ENCODE peak calls at places on chromosomes 1 and 21, in five cellular contexts. One of them, this sample, is unnamed.

GRCh38 chr1:156848461-156849150 is 10.3 kb downstream of the INSRR start:
- DNase-seq in NCI-H1694: no peak
- DNase-seq in fibroblast of the aortic adventitia: no peak
- DNase-seq in EL: no peak
- DNase-seq in naive B cell: no peak
- DNase-seq in this sample: peak

GRCh38 chr1:60937720-60938119 is 144.6 kb upstream of the NFIA start:
- DNase-seq in NCI-H1694: no peak
- DNase-seq in naive B cell: no peak
- DNase-seq in EL: no peak
- DNase-seq in fibroblast of the aortic adventitia: no peak
- DNase-seq in this sample: no peak

GRCh38 chr1:8458607-8459006 is 140.7 kb downstream of the SLC45A1 start:
- DNase-seq in fibroblast of the aortic adventitia: no peak
- DNase-seq in naive B cell: peak
- DNase-seq in EL: no peak
- DNase-seq in NCI-H1694: no peak
- DNase-seq in this sample: no peak

GRCh38 chr1:234730110-234730509 is 120.1 kb upstream of the IRF2BP2 start:
- DNase-seq in NCI-H1694: no peak
- DNase-seq in EL: no peak
- DNase-seq in fibroblast of the aortic adventitia: no peak
- DNase-seq in naive B cell: no peak
- DNase-seq in this sample: no peak

GRCh38 chr1:58848818-58849411 is 65.1 kb upstream of the JUN start:
- DNase-seq in NCI-H1694: peak
- DNase-seq in EL: peak
- DNase-seq in naive B cell: no peak
- DNase-seq in fibroblast of the aortic adventitia: peak
- DNase-seq in this sample: peak

GRCh38 chr1:186577201-186577600 is 103.0 kb downstream of the PTGS2 start:
- DNase-seq in fibroblast of the aortic adventitia: no peak
- DNase-seq in EL: no peak
- DNase-seq in NCI-H1694: no peak
- DNase-seq in naive B cell: no peak
- DNase-seq in this sample: no peak

GRCh38 chr1:41360074-41361027 is 883 bp upstream of the FOXO6 start:
- DNase-seq in NCI-H1694: no peak
- DNase-seq in naive B cell: no peak
- DNase-seq in fibroblast of the aortic adventitia: no peak
- DNase-seq in EL: no peak
- DNase-seq in this sample: no peak

GRCh38 chr1:236421022-236421421 is 26.9 kb downstream of the EDARADD start:
- DNase-seq in NCI-H1694: no peak
- DNase-seq in EL: peak
- DNase-seq in naive B cell: no peak
- DNase-seq in fibroblast of the aortic adventitia: no peak
- DNase-seq in this sample: no peak

GRCh38 chr1:16145030-16145987 is 10.6 kb downstream of the EPHA2 start:
- DNase-seq in fibroblast of the aortic adventitia: peak
- DNase-seq in naive B cell: no peak
- DNase-seq in EL: peak
- DNase-seq in NCI-H1694: no peak
- DNase-seq in this sample: peak

GRCh38 chr21:15659768-15660423 is 69.9 kb upstream of the USP25 start:
- DNase-seq in naive B cell: no peak
- DNase-seq in EL: peak
- DNase-seq in NCI-H1694: no peak
- DNase-seq in fibroblast of the aortic adventitia: no peak
- DNase-seq in this sample: no peak

GRCh38 chr1:22089787-22090186 is 37.3 kb downstream of the CDC42 start:
- DNase-seq in naive B cell: no peak
- DNase-seq in NCI-H1694: no peak
- DNase-seq in fibroblast of the aortic adventitia: no peak
- DNase-seq in EL: no peak
- DNase-seq in this sample: no peak

GRCh38 chr1:114150016-114150415 is 3.7 kb downstream of the SYT6 start:
- DNase-seq in naive B cell: no peak
- DNase-seq in EL: no peak
- DNase-seq in fibroblast of the aortic adventitia: no peak
- DNase-seq in NCI-H1694: no peak
- DNase-seq in this sample: no peak

GRCh38 chr1:225565845-225566244 is 87.1 kb downstream of the ENAH start:
- DNase-seq in NCI-H1694: no peak
- DNase-seq in naive B cell: no peak
- DNase-seq in EL: no peak
- DNase-seq in fibroblast of the aortic adventitia: peak
- DNase-seq in this sample: no peak

GRCh38 chr1:205298191-205298994 is 23.2 kb downstream of the NUAK2 start:
- DNase-seq in fibroblast of the aortic adventitia: peak
- DNase-seq in naive B cell: no peak
- DNase-seq in NCI-H1694: no peak
- DNase-seq in EL: peak
- DNase-seq in this sample: no peak

GRCh38 chr21:16821588-16821987 is 691.3 kb upstream of the CXADR start:
- DNase-seq in NCI-H1694: no peak
- DNase-seq in fibroblast of the aortic adventitia: no peak
- DNase-seq in EL: peak
- DNase-seq in naive B cell: no peak
- DNase-seq in this sample: no peak

GRCh38 chr1:5856246-5856815 is 135.9 kb downstream of the NPHP4 start:
- DNase-seq in EL: no peak
- DNase-seq in fibroblast of the aortic adventitia: no peak
- DNase-seq in naive B cell: no peak
- DNase-seq in NCI-H1694: no peak
- DNase-seq in this sample: no peak

GRCh38 chr1:182217071-182217470 is 155.6 kb upstream of the ZNF648 start:
- DNase-seq in fibroblast of the aortic adventitia: no peak
- DNase-seq in NCI-H1694: no peak
- DNase-seq in naive B cell: no peak
- DNase-seq in EL: no peak
- DNase-seq in this sample: no peak

GRCh38 chr1:22044690-22045420 is 7.7 kb upstream of the CDC42 start:
- DNase-seq in fibroblast of the aortic adventitia: peak
- DNase-seq in EL: peak
- DNase-seq in naive B cell: no peak
- DNase-seq in NCI-H1694: peak
- DNase-seq in this sample: no peak

This sample was measured in aorta.